ENCODE peak calls at places on chromosomes 3 and 15, in four cellular contexts. One of them, this sample, is unnamed.

GRCh38 chr3:25884981-25885380 is 95.1 kb downstream of the OXSM start:
- DNase-seq in left ventricle myocardium inferior: no peak
- DNase-seq in Daoy: no peak
- DNase-seq in NCI-H1092 treated with DMSO at 0.1 percent for 48 hours: no peak
- DNase-seq in this sample: no peak

GRCh38 chr3:185929192-185930151 is 8.3 kb downstream of the TRA2B start:
- DNase-seq in Daoy: peak
- DNase-seq in NCI-H1092 treated with DMSO at 0.1 percent for 48 hours: no peak
- DNase-seq in left ventricle myocardium inferior: no peak
- DNase-seq in this sample: no peak

GRCh38 chr3:138686771-138687221 is 78.2 kb downstream of the FAIM start:
- DNase-seq in left ventricle myocardium inferior: no peak
- DNase-seq in NCI-H1092 treated with DMSO at 0.1 percent for 48 hours: no peak
- DNase-seq in Daoy: peak
- DNase-seq in this sample: no peak

GRCh38 chr3:168002786-168003368 is 92.8 kb downstream of the GOLIM4 start:
- DNase-seq in Daoy: peak
- DNase-seq in NCI-H1092 treated with DMSO at 0.1 percent for 48 hours: no peak
- DNase-seq in left ventricle myocardium inferior: no peak
- DNase-seq in this sample: no peak

GRCh38 chr3:49454457-49454856 is 15.6 kb upstream of the DAG1 start:
- DNase-seq in Daoy: peak
- DNase-seq in left ventricle myocardium inferior: no peak
- DNase-seq in NCI-H1092 treated with DMSO at 0.1 percent for 48 hours: no peak
- DNase-seq in this sample: no peak

GRCh38 chr15:101613130-101614000 is 38.8 kb downstream of the TM2D3 start:
- DNase-seq in Daoy: no peak
- DNase-seq in left ventricle myocardium inferior: peak
- DNase-seq in NCI-H1092 treated with DMSO at 0.1 percent for 48 hours: peak
- DNase-seq in this sample: no peak

GRCh38 chr3:158762701-158763100 is 30.4 kb upstream of the RARRES1 start:
- DNase-seq in NCI-H1092 treated with DMSO at 0.1 percent for 48 hours: no peak
- DNase-seq in left ventricle myocardium inferior: no peak
- DNase-seq in Daoy: no peak
- DNase-seq in this sample: no peak

GRCh38 chr15:51132384-51133139 is 37.9 kb upstream of the TNFAIP8L3 start:
- DNase-seq in NCI-H1092 treated with DMSO at 0.1 percent for 48 hours: peak
- DNase-seq in Daoy: peak
- DNase-seq in left ventricle myocardium inferior: no peak
- DNase-seq in this sample: peak

GRCh38 chr3:113441051-113441770 is at the start of gene CFAP44:
- DNase-seq in Daoy: no peak
- DNase-seq in NCI-H1092 treated with DMSO at 0.1 percent for 48 hours: no peak
- DNase-seq in left ventricle myocardium inferior: peak
- DNase-seq in this sample: no peak

GRCh38 chr3:8972614-8973013 is 9.3 kb upstream of the RAD18 start:
- DNase-seq in NCI-H1092 treated with DMSO at 0.1 percent for 48 hours: no peak
- DNase-seq in left ventricle myocardium inferior: no peak
- DNase-seq in Daoy: peak
- DNase-seq in this sample: no peak

GRCh38 chr3:71532639-71533395 is 50.7 kb downstream of the FOXP1 start:
- DNase-seq in NCI-H1092 treated with DMSO at 0.1 percent for 48 hours: no peak
- DNase-seq in left ventricle myocardium inferior: peak
- DNase-seq in Daoy: no peak
- DNase-seq in this sample: no peak

GRCh38 chr3:69305011-69305410 is 80.9 kb downstream of the FRMD4B start:
- DNase-seq in left ventricle myocardium inferior: no peak
- DNase-seq in Daoy: peak
- DNase-seq in NCI-H1092 treated with DMSO at 0.1 percent for 48 hours: no peak
- DNase-seq in this sample: no peak

GRCh38 chr15:59158701-59159034 is 48.0 kb upstream of the LDHAL6B start:
- DNase-seq in NCI-H1092 treated with DMSO at 0.1 percent for 48 hours: no peak
- DNase-seq in left ventricle myocardium inferior: no peak
- DNase-seq in Daoy: no peak
- DNase-seq in this sample: no peak

GRCh38 chr3:136146981-136147729 is 49.0 kb downstream of the MSL2 start:
- DNase-seq in NCI-H1092 treated with DMSO at 0.1 percent for 48 hours: no peak
- DNase-seq in Daoy: peak
- DNase-seq in left ventricle myocardium inferior: no peak
- DNase-seq in this sample: no peak

GRCh38 chr3:156579427-156579851 is 24.5 kb upstream of the SSR3 start:
- DNase-seq in NCI-H1092 treated with DMSO at 0.1 percent for 48 hours: no peak
- DNase-seq in Daoy: no peak
- DNase-seq in left ventricle myocardium inferior: no peak
- DNase-seq in this sample: no peak

GRCh38 chr3:10518506-10519150 is 13.2 kb upstream of the ATP2B2 start:
- DNase-seq in NCI-H1092 treated with DMSO at 0.1 percent for 48 hours: no peak
- DNase-seq in left ventricle myocardium inferior: peak
- DNase-seq in Daoy: peak
- DNase-seq in this sample: no peak

GRCh38 chr3:127637546-127637945 is 8.6 kb downstream of the PODXL2 start:
- DNase-seq in Daoy: peak
- DNase-seq in left ventricle myocardium inferior: no peak
- DNase-seq in NCI-H1092 treated with DMSO at 0.1 percent for 48 hours: no peak
- DNase-seq in this sample: no peak

GRCh38 chr15:49898575-49899283 is 220.3 kb downstream of the ATP8B4 start:
- DNase-seq in NCI-H1092 treated with DMSO at 0.1 percent for 48 hours: no peak
- DNase-seq in left ventricle myocardium inferior: no peak
- DNase-seq in Daoy: no peak
- DNase-seq in this sample: no peak